ENCODE peak calls at places on chromosomes 5 and 9, in nine cellular contexts. N is H7; Z is CD8-positive, alpha-beta T cell; A is left ventricle myocardium inferior; B is CD4-positive, alpha-beta memory T cell; O is heart left ventricle; L is GM06990; G is psoas muscle; V is kidney. T is an unnamed sample.
A peak's percentile ranks its signal among the peaks of the same experiment; 100 is the strongest.

GRCh38 chr9:2726620-2727335 is 9.5 kb downstream of the KCNV2 start:
- DNase-seq in N (no peak), Z (no peak), A (no peak), B (no peak), O (no peak), L (no peak), G (no peak), V (no peak), T (no peak)

GRCh38 chr5:130890610-130891009 is 274.4 kb downstream of the HINT1 start:
- DNase-seq in N (no peak), Z (no peak), A (no peak), B (no peak), O (no peak), L (no peak), G (no peak), V (no peak), T (no peak)

GRCh38 chr5:87877023-87877422 is 391.6 kb downstream of the TMEM161B start:
- DNase-seq in N (no peak), Z (no peak), A (no peak), B (no peak), O (no peak), L (no peak), G (no peak), V (no peak), T (no peak)

GRCh38 chr9:106697390-106697789 is 165.6 kb upstream of the ZNF462 start:
- DNase-seq in N (no peak), Z (no peak), A (no peak), B (no peak), O (no peak), L (no peak), G (no peak), V (no peak), T (no peak)

GRCh38 chr5:35362772-35363171 is 132.5 kb upstream of the PRLR start:
- DNase-seq in N (no peak), Z (no peak), A (no peak), B (no peak), O (no peak), L (no peak), G (no peak), V (no peak), T (no peak)

GRCh38 chr9:136754626-136755284 is 3.3 kb downstream of the LCN8 start:
- DNase-seq in N (peak; percentile 86), Z (no peak), A (no peak), B (peak; percentile 27), O (no peak), L (no peak), G (no peak), V (no peak), T (no peak)

GRCh38 chr9:69250681-69251080 is 74.3 kb upstream of the ENTREP1 start:
- DNase-seq in N (no peak), Z (no peak), A (no peak), B (no peak), O (no peak), L (no peak), G (no peak), V (no peak), T (no peak)

GRCh38 chr9:16485155-16485554 is 385.3 kb downstream of the BNC2 start:
- DNase-seq in N (no peak), Z (no peak), A (no peak), B (no peak), O (no peak), L (no peak), G (no peak), V (no peak), T (no peak)

GRCh38 chr5:120738568-120738967 is 274.5 kb downstream of the PRR16 start:
- DNase-seq in N (no peak), Z (no peak), A (no peak), B (no peak), O (no peak), L (no peak), G (no peak), V (no peak), T (no peak)

GRCh38 chr5:181173027-181173419 is 25.6 kb downstream of the OR2V2 start:
- DNase-seq in N (no peak), Z (peak; percentile 85), A (no peak), B (no peak), O (no peak), L (no peak), G (no peak), V (no peak), T (no peak)

GRCh38 chr9:134505032-134505431 is 136.6 kb upstream of the COL5A1 start:
- DNase-seq in N (no peak), Z (no peak), A (no peak), B (no peak), O (no peak), L (no peak), G (peak; percentile 5), V (peak; percentile 54), T (no peak)

GRCh38 chr5:11878846-11879245 is 25.4 kb downstream of the CTNND2 start:
- DNase-seq in N (no peak), Z (no peak), A (no peak), B (no peak), O (no peak), L (no peak), G (no peak), V (no peak), T (no peak)

GRCh38 chr9:75974006-75974766 is 83.7 kb downstream of the PCSK5 start:
- DNase-seq in N (no peak), Z (no peak), A (no peak), B (no peak), O (no peak), L (no peak), G (no peak), V (no peak), T (no peak)

GRCh38 chr9:12185856-12186255 is 507.3 kb upstream of the TYRP1 start:
- DNase-seq in N (no peak), Z (no peak), A (no peak), B (no peak), O (no peak), L (no peak), G (no peak), V (no peak), T (no peak)

GRCh38 chr5:171606414-171607024 is 179.1 kb upstream of the SMIM23 start:
- DNase-seq in N (no peak), Z (no peak), A (no peak), B (no peak), O (no peak), L (no peak), G (no peak), V (no peak), T (no peak)

GRCh38 chr5:14870347-14871083 is 1.1 kb downstream of the ANKH start:
- DNase-seq in N (peak; percentile 46), Z (peak; percentile 22), A (peak; percentile 39), B (peak; percentile 86), O (peak; percentile 38), L (peak; percentile 30), G (peak; percentile 20), V (peak; percentile 77), T (no peak)

DNA sequence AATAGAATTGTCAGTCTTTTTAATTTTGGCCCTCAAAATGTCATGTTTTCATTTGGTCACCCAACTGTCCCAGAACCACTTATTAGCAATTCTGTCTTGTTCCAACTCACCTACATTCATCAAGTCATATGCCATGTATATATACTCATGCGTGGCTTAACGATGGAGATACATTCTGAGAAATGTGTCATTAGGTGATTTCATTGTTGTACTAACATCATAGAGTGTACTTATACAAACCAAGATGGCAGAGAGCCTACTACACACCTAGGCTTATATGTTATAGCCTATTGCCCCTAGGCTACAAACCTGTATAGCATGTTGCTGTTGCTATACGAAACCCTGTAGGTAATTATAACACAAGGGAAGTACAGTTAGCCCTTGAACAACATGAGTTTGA is 36.6 kb downstream of the RNF38 start:
- DNase-seq in N (no peak), Z (no peak), A (no peak), B (no peak), O (no peak), L (no peak), G (no peak), V (no peak), T (no peak)
- H3K36me3 ChIP-seq in N (peaks cover 2% of the 10 kb centered on the region), Z (peaks cover 19% of the 10 kb centered on the region), A (peaks cover 41% of the 10 kb centered on the region), B (peaks cover 19% of the 10 kb centered on the region), O (peaks cover 19% of the 10 kb centered on the region), L (peaks cover 1% of the 10 kb centered on the region), G (no peaks in the 10 kb centered on the region), V (peaks cover 12% of the 10 kb centered on the region), T (peaks cover 30% of the 10 kb centered on the region)

GRCh38 chr9:6924988-6925563 is 167.3 kb downstream of the KDM4C start:
- DNase-seq in N (no peak), Z (no peak), A (no peak), B (no peak), O (no peak), L (no peak), G (no peak), V (no peak), T (no peak)
- H3K4me3 ChIP-seq in N (no peak overlapping the region), Z (no peak overlapping the region), A (no peak overlapping the region), B (no peak overlapping the region), O (no peak overlapping the region), L (no peak overlapping the region), G (no peak overlapping the region), V (no peak overlapping the region), T (no peak overlapping the region)

GRCh38 chr9:81589392-81589791 is 100.0 kb downstream of the TLE1 start:
- DNase-seq in N (no peak), Z (no peak), A (no peak), B (no peak), O (no peak), L (no peak), G (no peak), V (peak; percentile 20), T (no peak)

GRCh38 chr9:81592890-81593271 is 96.5 kb downstream of the TLE1 start:
- DNase-seq in N (no peak), Z (no peak), A (peak; percentile 36), B (no peak), O (peak; percentile 63), L (no peak), G (peak; percentile 43), V (peak; percentile 87), T (peak; percentile 76)

GRCh38 chr9:81589819-81590218 is 99.5 kb downstream of the TLE1 start:
- DNase-seq in N (no peak), Z (no peak), A (no peak), B (no peak), O (no peak), L (no peak), G (no peak), V (peak; percentile 23), T (no peak)

GRCh38 chr9:81590688-81591087 is 98.7 kb downstream of the TLE1 start:
- DNase-seq in N (no peak), Z (no peak), A (no peak), B (no peak), O (no peak), L (no peak), G (no peak), V (peak; percentile 59), T (no peak)

GRCh38 chr9:81591791-81592190 is 97.6 kb downstream of the TLE1 start:
- DNase-seq in N (no peak), Z (no peak), A (no peak), B (no peak), O (no peak), L (no peak), G (no peak), V (peak; percentile 29), T (no peak)
- H3K36me3 ChIP-seq in N (peaks cover 9% of the 10 kb centered on the region), Z (no peaks in the 10 kb centered on the region), A (peaks cover 32% of the 10 kb centered on the region), B (no peaks in the 10 kb centered on the region), O (peaks cover 11% of the 10 kb centered on the region), L (no peaks in the 10 kb centered on the region), G (peaks cover 7% of the 10 kb centered on the region), V (no peaks in the 10 kb centered on the region), T (peaks cover 15% of the 10 kb centered on the region)

GRCh38 chr5:142248853-142249462 is 75.9 kb downstream of the SPRY4 start:
- DNase-seq in N (no peak), Z (no peak), A (peak; percentile 67), B (no peak), O (peak; percentile 33), L (no peak), G (peak; percentile 37), V (peak; percentile 77), T (peak; percentile 76)
- H3K4me3 ChIP-seq in N (no peak overlapping the region), Z (no peak overlapping the region), A (no peak overlapping the region), B (no peak overlapping the region), O (no peak overlapping the region), L (no peak overlapping the region), G (no peak overlapping the region), V (no peak overlapping the region), T (no peak overlapping the region)